ENCODE peak calls at places on chromosomes 3 and 15, in four cellular contexts. One of them, this sample, is unnamed.

GRCh38 chr3:25910997-25911396 is 121.1 kb downstream of the OXSM start:
- DNase-seq in amygdala: no peak
- DNase-seq in AG08395: no peak
- DNase-seq in activated CD8-positive, alpha-beta T cell treated with anti-CD3 and anti-CD28 coated beads for 36 hours: peak; percentile 79
- DNase-seq in this sample: peak; percentile 49

GRCh38 chr3:14452676-14453367 is 50.4 kb downstream of the SLC6A6 start:
- DNase-seq in AG08395: peak; percentile 94
- DNase-seq in activated CD8-positive, alpha-beta T cell treated with anti-CD3 and anti-CD28 coated beads for 36 hours: no peak
- DNase-seq in amygdala: peak; percentile 66
- DNase-seq in this sample: peak; percentile 99

GRCh38 chr15:47196057-47196456 is 521.2 kb upstream of the SEMA6D start:
- DNase-seq in AG08395: peak; percentile 83
- DNase-seq in amygdala: peak; percentile 45
- DNase-seq in activated CD8-positive, alpha-beta T cell treated with anti-CD3 and anti-CD28 coated beads for 36 hours: peak; percentile 57
- DNase-seq in this sample: peak; percentile 76

GRCh38 chr3:183782576-183782975 is 42.8 kb downstream of the MAP6D1 start:
- DNase-seq in amygdala: no peak
- DNase-seq in activated CD8-positive, alpha-beta T cell treated with anti-CD3 and anti-CD28 coated beads for 36 hours: no peak
- DNase-seq in AG08395: no peak
- DNase-seq in this sample: no peak

GRCh38 chr3:104102386-104102785 is 1264.3 kb upstream of the ALCAM start:
- DNase-seq in AG08395: peak; percentile 23
- DNase-seq in amygdala: no peak
- DNase-seq in activated CD8-positive, alpha-beta T cell treated with anti-CD3 and anti-CD28 coated beads for 36 hours: peak; percentile 10
- DNase-seq in this sample: peak; percentile 59

GRCh38 chr15:26971303-26972018 is 480 bp downstream of the GABRG3 start:
- DNase-seq in AG08395: no peak
- DNase-seq in activated CD8-positive, alpha-beta T cell treated with anti-CD3 and anti-CD28 coated beads for 36 hours: no peak
- DNase-seq in amygdala: no peak
- DNase-seq in this sample: peak; percentile 12

GRCh38 chr15:76336254-76337046 is at the start of gene ISL2:
- DNase-seq in amygdala: peak; percentile 68
- DNase-seq in activated CD8-positive, alpha-beta T cell treated with anti-CD3 and anti-CD28 coated beads for 36 hours: peak; percentile 85
- DNase-seq in AG08395: peak; percentile 67
- DNase-seq in this sample: peak; percentile 89

GRCh38 chr3:197692641-197693040 is 44.1 kb downstream of the RUBCN start:
- DNase-seq in amygdala: no peak
- DNase-seq in activated CD8-positive, alpha-beta T cell treated with anti-CD3 and anti-CD28 coated beads for 36 hours: no peak
- DNase-seq in AG08395: peak; percentile 11
- DNase-seq in this sample: no peak

GRCh38 chr3:56190906-56191305 is 277.4 kb downstream of the ERC2 start:
- DNase-seq in activated CD8-positive, alpha-beta T cell treated with anti-CD3 and anti-CD28 coated beads for 36 hours: no peak
- DNase-seq in amygdala: no peak
- DNase-seq in AG08395: no peak
- DNase-seq in this sample: no peak